ENCODE peak calls at places on chromosome 16, in four cellular contexts. I, R, X and P are unnamed samples.
A peak's percentile ranks its signal among the peaks of the same experiment; 100 is the strongest.

GRCh38 chr16:49477250-49477895 is 103.8 kb downstream of the C16orf78 start:
- DNase-seq in I (no peak), R (no peak), X (no peak), P (no peak)

GRCh38 chr16:75237398-75238131 is 13.9 kb downstream of the BCAR1 start:
- DNase-seq in I (no peak), R (no peak), X (no peak), P (no peak)

GRCh38 chr16:72990003-72990521 is 57.9 kb downstream of the ZFHX3 start:
- DNase-seq in I (peak; percentile 31), R (peak; percentile 65), X (peak; percentile 73), P (peak; percentile 94)

GRCh38 chr16:50266337-50267091 is at the start of gene ADCY7:
- DNase-seq in I (peak; percentile 26), R (peak; percentile 38), X (no peak), P (peak; percentile 82)

GRCh38 chr16:10541396-10541795 is 39.0 kb downstream of the EMP2 start:
- DNase-seq in I (no peak), R (no peak), X (no peak), P (no peak)

GRCh38 chr16:88781140-88782077 is 3.6 kb downstream of the PIEZO1 start:
- DNase-seq in I (no peak), R (no peak), X (no peak), P (no peak)

GRCh38 chr16:82824408-82824807 is 197.6 kb downstream of the CDH13 start:
- DNase-seq in I (no peak), R (no peak), X (no peak), P (no peak)

GRCh38 chr16:70715113-70715711 is 29.4 kb upstream of the MTSS2 start:
- DNase-seq in I (no peak), R (peak; percentile 99), X (peak; percentile 92), P (no peak)

GRCh38 chr16:84209989-84210388 is 19.0 kb downstream of the ADAD2 start:
- DNase-seq in I (peak; percentile 34), R (no peak), X (no peak), P (no peak)

GRCh38 chr16:81464279-81464678 is 19.7 kb downstream of the CMIP start:
- DNase-seq in I (no peak), R (no peak), X (no peak), P (no peak)

GRCh38 chr16:57997176-57997527 is 3.3 kb downstream of the ZNF319 start:
- DNase-seq in I (no peak), R (no peak), X (no peak), P (no peak)

GRCh38 chr16:23537390-23537789 is 19.8 kb downstream of the EARS2 start:
- DNase-seq in I (no peak), R (no peak), X (no peak), P (no peak)

GRCh38 chr16:66382966-66383299 is 16.4 kb downstream of the CDH5 start:
- DNase-seq in I (no peak), R (peak; percentile 28), X (no peak), P (no peak)

GRCh38 chr16:75011634-75012307 is 12.9 kb downstream of the ZNRF1 start:
- DNase-seq in I (peak; percentile 75), R (peak; percentile 61), X (peak; percentile 33), P (no peak)

GRCh38 chr16:13958438-13958837 is 38.5 kb downstream of the ERCC4 start:
- DNase-seq in I (no peak), R (no peak), X (no peak), P (no peak)